ENCODE peak calls at places on chromosomes 12 and 14, in ten cellular contexts. One of them, this sample, is unnamed.

GRCh38 chr12:123519151-123520001 is 14.1 kb downstream of the RILPL1 start:
- DNase-seq in A172: peak; percentile 84
- DNase-seq in memory B cell: no peak
- DNase-seq in iPS-NIHi11: peak; percentile 44
- DNase-seq in nephron progenitor cell: no peak
- DNase-seq in prostate gland: peak; percentile 83
- DNase-seq in AG20443: peak; percentile 89
- DNase-seq in AG09319: no peak
- DNase-seq in glutamatergic neuron: no peak
- DNase-seq in HT-29: no peak
- DNase-seq in this sample: peak; percentile 72

GRCh38 chr14:56004807-56005579 is 113.2 kb upstream of the PELI2 start:
- DNase-seq in iPS-NIHi11: no peak
- DNase-seq in prostate gland: no peak
- DNase-seq in glutamatergic neuron: no peak
- DNase-seq in A172: peak; percentile 61
- DNase-seq in AG20443: peak; percentile 75
- DNase-seq in memory B cell: no peak
- DNase-seq in HT-29: peak; percentile 53
- DNase-seq in AG09319: peak; percentile 64
- DNase-seq in nephron progenitor cell: no peak
- DNase-seq in this sample: peak; percentile 65

GRCh38 chr12:26823391-26823790 is 9.6 kb downstream of the ITPR2 start:
- DNase-seq in nephron progenitor cell: no peak
- DNase-seq in memory B cell: no peak
- DNase-seq in HT-29: no peak
- DNase-seq in glutamatergic neuron: no peak
- DNase-seq in iPS-NIHi11: no peak
- DNase-seq in prostate gland: no peak
- DNase-seq in A172: no peak
- DNase-seq in AG20443: peak; percentile 17
- DNase-seq in AG09319: no peak
- DNase-seq in this sample: no peak

GRCh38 chr12:96136720-96137378 is 57.3 kb upstream of the ELK3 start:
- DNase-seq in iPS-NIHi11: no peak
- DNase-seq in AG09319: no peak
- DNase-seq in HT-29: no peak
- DNase-seq in memory B cell: no peak
- DNase-seq in prostate gland: no peak
- DNase-seq in AG20443: no peak
- DNase-seq in A172: peak; percentile 14
- DNase-seq in nephron progenitor cell: no peak
- DNase-seq in glutamatergic neuron: no peak
- DNase-seq in this sample: no peak

GRCh38 chr12:15393037-15393436 is 70.7 kb downstream of the PTPRO start:
- DNase-seq in memory B cell: no peak
- DNase-seq in HT-29: no peak
- DNase-seq in nephron progenitor cell: no peak
- DNase-seq in glutamatergic neuron: no peak
- DNase-seq in A172: no peak
- DNase-seq in AG09319: no peak
- DNase-seq in prostate gland: no peak
- DNase-seq in AG20443: no peak
- DNase-seq in iPS-NIHi11: no peak
- DNase-seq in this sample: no peak

GRCh38 chr14:68008491-68008890 is 188.9 kb downstream of the RAD51B start:
- DNase-seq in nephron progenitor cell: no peak
- DNase-seq in glutamatergic neuron: no peak
- DNase-seq in AG09319: no peak
- DNase-seq in AG20443: no peak
- DNase-seq in A172: peak; percentile 33
- DNase-seq in HT-29: no peak
- DNase-seq in prostate gland: no peak
- DNase-seq in memory B cell: no peak
- DNase-seq in iPS-NIHi11: no peak
- DNase-seq in this sample: no peak

GRCh38 chr12:99920561-99920960 is 64.2 kb downstream of the ANKS1B start:
- DNase-seq in prostate gland: no peak
- DNase-seq in nephron progenitor cell: no peak
- DNase-seq in HT-29: no peak
- DNase-seq in A172: no peak
- DNase-seq in memory B cell: no peak
- DNase-seq in iPS-NIHi11: no peak
- DNase-seq in AG09319: no peak
- DNase-seq in AG20443: no peak
- DNase-seq in glutamatergic neuron: no peak
- DNase-seq in this sample: no peak

GRCh38 chr12:93373847-93374723 is 3.6 kb upstream of the NUDT4 start:
- DNase-seq in AG20443: no peak
- DNase-seq in A172: no peak
- DNase-seq in AG09319: no peak
- DNase-seq in memory B cell: no peak
- DNase-seq in glutamatergic neuron: no peak
- DNase-seq in nephron progenitor cell: no peak
- DNase-seq in prostate gland: no peak
- DNase-seq in HT-29: peak; percentile 60
- DNase-seq in iPS-NIHi11: no peak
- DNase-seq in this sample: no peak

GRCh38 chr12:50258167-50258551 is 25.2 kb downstream of the LIMA1 start:
- DNase-seq in prostate gland: peak; percentile 69
- DNase-seq in HT-29: no peak
- DNase-seq in nephron progenitor cell: no peak
- DNase-seq in glutamatergic neuron: no peak
- DNase-seq in AG20443: no peak
- DNase-seq in memory B cell: no peak
- DNase-seq in AG09319: no peak
- DNase-seq in iPS-NIHi11: no peak
- DNase-seq in A172: no peak
- DNase-seq in this sample: no peak

This sample was measured in smooth muscle cell of the brain vasculature.